ENCODE peak calls at places on chromosomes 16 and 17, in six cellular contexts. Z, Q, D, G, M and T are unnamed samples.

GRCh38 chr16:66399930-66400329 is 27.2 kb upstream of the BEAN1 start:
- DNase-seq in Z (no peak), Q (no peak), D (peak), G (no peak), M (peak), T (no peak)

GRCh38 chr17:13337864-13338371 is 263.8 kb downstream of the HS3ST3A1 start:
- DNase-seq in Z (no peak), Q (no peak), D (no peak), G (peak), M (no peak), T (no peak)

GRCh38 chr16:15885560-15886001 is 2.8 kb downstream of the CEP20 start:
- DNase-seq in Z (no peak), Q (no peak), D (peak), G (no peak), M (no peak), T (no peak)

GRCh38 chr16:75074920-75075687 is 41.5 kb downstream of the LDHD start:
- DNase-seq in Z (peak), Q (no peak), D (no peak), G (no peak), M (peak), T (no peak)

GRCh38 chr17:62216847-62217246 is 151.8 kb upstream of the MED13 start:
- DNase-seq in Z (no peak), Q (no peak), D (no peak), G (no peak), M (no peak), T (no peak)

GRCh38 chr17:77834170-77835115 is 124.1 kb upstream of the TNRC6C start:
- DNase-seq in Z (peak), Q (no peak), D (no peak), G (peak), M (peak), T (peak)

GRCh38 chr17:12040478-12040877 is 19.8 kb downstream of the MAP2K4 start:
- DNase-seq in Z (no peak), Q (no peak), D (no peak), G (no peak), M (no peak), T (no peak)

GRCh38 chr17:10755592-10756127 is 25.8 kb upstream of the TMEM220 start:
- DNase-seq in Z (no peak), Q (no peak), D (no peak), G (no peak), M (no peak), T (no peak)

GRCh38 chr17:44207319-44207718 is 7.6 kb upstream of the ATXN7L3 start:
- DNase-seq in Z (no peak), Q (no peak), D (no peak), G (no peak), M (no peak), T (no peak)

GRCh38 chr17:7626307-7626706 is 1.3 kb downstream of the SAT2 start:
- DNase-seq in Z (no peak), Q (no peak), D (peak), G (no peak), M (no peak), T (no peak)

GRCh38 chr16:4408323-4408690 is 8.1 kb downstream of the CORO7 start:
- DNase-seq in Z (no peak), Q (no peak), D (no peak), G (no peak), M (no peak), T (no peak)

GRCh38 chr16:66898207-66898606 is 17.9 kb downstream of the PDP2 start:
- DNase-seq in Z (no peak), Q (no peak), D (no peak), G (no peak), M (no peak), T (no peak)

GRCh38 chr16:87210949-87211348 is 106.2 kb downstream of the C16orf95 start:
- DNase-seq in Z (no peak), Q (no peak), D (no peak), G (no peak), M (no peak), T (no peak)

GRCh38 chr17:37731056-37731455 is 13.8 kb downstream of the HNF1B start:
- DNase-seq in Z (no peak), Q (no peak), D (no peak), G (no peak), M (no peak), T (no peak)

GRCh38 chr16:10112021-10112420 is 70.2 kb downstream of the GRIN2A start:
- DNase-seq in Z (no peak), Q (no peak), D (no peak), G (no peak), M (no peak), T (no peak)

GRCh38 chr16:10113248-10113647 is 69.0 kb downstream of the GRIN2A start:
- DNase-seq in Z (no peak), Q (no peak), D (no peak), G (no peak), M (no peak), T (no peak)

GRCh38 chr16:10111156-10111761 is 71.0 kb downstream of the GRIN2A start:
- DNase-seq in Z (no peak), Q (no peak), D (no peak), G (no peak), M (no peak), T (no peak)

DNA sequence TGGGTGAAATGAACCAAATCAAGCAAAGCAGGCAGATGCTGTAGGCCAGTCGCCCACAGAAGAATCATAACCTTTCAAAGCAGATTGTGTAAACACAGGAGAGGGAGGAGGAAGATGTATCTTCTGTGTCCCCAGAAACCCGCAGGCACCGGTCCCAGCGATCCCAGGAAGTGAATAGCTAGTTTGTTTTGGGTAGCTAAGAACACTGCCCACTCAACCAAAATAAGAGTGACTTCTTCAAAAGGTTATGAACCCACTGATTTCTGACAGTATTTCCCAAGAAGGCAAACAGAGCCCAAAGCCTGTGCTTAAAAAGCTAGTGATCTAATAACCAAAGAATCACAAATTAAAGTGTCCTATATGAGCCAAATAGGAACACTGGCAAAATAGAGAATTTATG is 67.8 kb downstream of the GRIN2A start:
- DNase-seq in Z (no peak), Q (no peak), D (no peak), G (no peak), M (no peak), T (no peak)
- TF ChIP-seq CTCF in Z (no peak), Q (no peak), D (no peak), G (no peak), M (no peak), T (no peak)

DNA sequence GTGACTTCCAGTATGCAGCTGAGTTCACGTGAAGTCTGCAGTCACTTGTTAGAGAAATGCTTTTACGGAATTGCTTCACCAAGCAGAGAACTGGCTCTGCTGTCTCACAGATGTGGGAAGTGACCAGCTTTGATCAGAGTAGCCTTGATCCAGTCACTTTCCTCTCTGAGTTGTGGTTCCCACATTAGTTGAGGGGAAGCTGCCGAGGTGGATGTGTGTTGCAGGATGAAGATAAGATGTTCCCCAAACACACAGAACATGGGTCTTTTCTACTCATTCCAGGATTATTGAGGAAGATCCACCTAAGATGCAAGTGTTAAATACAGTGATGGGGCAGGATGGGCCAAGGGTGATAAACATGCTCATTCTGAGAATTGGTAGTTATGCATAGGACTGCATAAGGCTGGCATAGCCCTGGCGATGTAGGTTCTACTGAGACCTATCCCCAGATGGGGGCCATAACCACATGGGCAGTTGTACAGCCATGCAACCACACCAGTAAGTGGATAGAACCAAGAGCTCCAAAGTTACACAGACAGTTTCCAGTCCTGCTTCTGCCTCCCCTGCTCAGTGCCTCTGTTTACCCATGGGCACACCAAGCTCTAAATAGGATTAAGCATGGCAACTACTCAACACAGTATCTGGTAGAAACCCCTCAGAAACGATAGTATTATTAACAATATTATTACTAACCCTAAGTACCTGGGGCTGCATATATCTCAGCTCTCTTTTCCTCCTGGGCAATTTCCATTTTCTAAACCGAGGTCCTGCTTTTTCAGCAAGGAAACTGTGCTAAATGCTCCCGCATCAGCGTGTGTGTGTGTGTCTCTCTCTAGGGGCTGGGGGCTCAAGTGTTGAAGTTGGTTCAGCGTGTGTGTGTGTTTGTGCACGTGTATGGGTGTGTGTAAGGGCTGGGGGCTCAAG is 169.0 kb upstream of the MAF start:
- DNase-seq in Z (no peak), Q (no peak), D (no peak), G (no peak), M (no peak), T (no peak)
- H3K4me3 ChIP-seq in Z (peak), Q (peak), D (peak), G (no peak), M (peak), T (peak)

GRCh38 chr16:85187447-85187846 is 75.2 kb upstream of the CIBAR2 start:
- DNase-seq in Z (no peak), Q (no peak), D (no peak), G (no peak), M (no peak), T (no peak)
- H3K27ac ChIP-seq in Z (no peak), Q (no peak), D (no peak), G (no peak), M (no peak), T (no peak)

GRCh38 chr17:76529643-76530488 is 7.6 kb downstream of the CYGB start:
- DNase-seq in Z (peak), Q (peak), D (peak), G (peak), M (peak), T (no peak)

GRCh38 chr17:76528156-76528527 is 9.4 kb downstream of the CYGB start:
- DNase-seq in Z (no peak), Q (no peak), D (no peak), G (no peak), M (no peak), T (no peak)

GRCh38 chr17:76527430-76528111 is 9.9 kb downstream of the CYGB start:
- DNase-seq in Z (peak), Q (no peak), D (no peak), G (no peak), M (peak), T (no peak)

GRCh38 chr17:76529224-76529642 is 8.3 kb downstream of the CYGB start:
- DNase-seq in Z (peak), Q (peak), D (peak), G (no peak), M (peak), T (no peak)

GRCh38 chr17:76528528-76529223 is 8.8 kb downstream of the CYGB start:
- DNase-seq in Z (no peak), Q (no peak), D (no peak), G (no peak), M (peak), T (no peak)
- TF ChIP-seq CTCF in Z (no peak), Q (no peak), D (no peak), G (no peak), M (no peak), T (no peak)